ENCODE peak calls at places on chromosomes 11 and 22, in five cellular contexts. One of them, this sample, is unnamed.

GRCh38 chr11:86396403-86396802 is 21.7 kb downstream of the CCDC81 start:
- DNase-seq in endothelial cell of umbilical vein: peak; percentile 48
- DNase-seq in fibroblast of lung: peak; percentile 6
- DNase-seq in mammary epithelial cell: peak; percentile 21
- DNase-seq in trophoblast cell: peak; percentile 16
- DNase-seq in this sample: no peak

GRCh38 chr11:63909621-63910506 is 7.1 kb downstream of the RCOR2 start:
- DNase-seq in trophoblast cell: no peak
- DNase-seq in fibroblast of lung: peak; percentile 30
- DNase-seq in endothelial cell of umbilical vein: no peak
- DNase-seq in mammary epithelial cell: no peak
- DNase-seq in this sample: no peak

GRCh38 chr11:27395556-27396258 is 32.7 kb upstream of the CCDC34 start:
- DNase-seq in fibroblast of lung: peak; percentile 14
- DNase-seq in endothelial cell of umbilical vein: no peak
- DNase-seq in mammary epithelial cell: peak; percentile 40
- DNase-seq in trophoblast cell: peak; percentile 62
- DNase-seq in this sample: no peak

GRCh38 chr11:2662024-2662312 is 37.8 kb downstream of the KCNQ1OT1 start:
- DNase-seq in mammary epithelial cell: no peak
- DNase-seq in trophoblast cell: no peak
- DNase-seq in fibroblast of lung: no peak
- DNase-seq in endothelial cell of umbilical vein: no peak
- DNase-seq in this sample: no peak

GRCh38 chr11:73757598-73757997 is 3.3 kb downstream of the RAB6A start:
- DNase-seq in mammary epithelial cell: peak; percentile 61
- DNase-seq in fibroblast of lung: peak; percentile 53
- DNase-seq in endothelial cell of umbilical vein: no peak
- DNase-seq in trophoblast cell: no peak
- DNase-seq in this sample: no peak

GRCh38 chr11:116773203-116774112 is 671 bp upstream of the BUD13 start:
- DNase-seq in endothelial cell of umbilical vein: peak; percentile 63
- DNase-seq in mammary epithelial cell: peak; percentile 26
- DNase-seq in fibroblast of lung: peak; percentile 11
- DNase-seq in trophoblast cell: peak; percentile 34
- DNase-seq in this sample: no peak

GRCh38 chr11:26072612-26073011 is 259.3 kb upstream of the ANO3 start:
- DNase-seq in endothelial cell of umbilical vein: no peak
- DNase-seq in mammary epithelial cell: no peak
- DNase-seq in trophoblast cell: no peak
- DNase-seq in fibroblast of lung: no peak
- DNase-seq in this sample: no peak

GRCh38 chr22:23182289-23183106 is 2.2 kb downstream of the BCR start:
- DNase-seq in endothelial cell of umbilical vein: peak; percentile 68
- DNase-seq in trophoblast cell: peak; percentile 17
- DNase-seq in fibroblast of lung: no peak
- DNase-seq in mammary epithelial cell: peak; percentile 89
- DNase-seq in this sample: peak; percentile 33

GRCh38 chr22:29071261-29072045 is 1.4 kb upstream of the KREMEN1 start:
- DNase-seq in mammary epithelial cell: peak; percentile 88
- DNase-seq in fibroblast of lung: peak; percentile 20
- DNase-seq in endothelial cell of umbilical vein: no peak
- DNase-seq in trophoblast cell: peak; percentile 26
- DNase-seq in this sample: peak; percentile 48

GRCh38 chr11:105732611-105733010 is 122.7 kb downstream of the GRIA4 start:
- DNase-seq in mammary epithelial cell: no peak
- DNase-seq in endothelial cell of umbilical vein: no peak
- DNase-seq in fibroblast of lung: no peak
- DNase-seq in trophoblast cell: no peak
- DNase-seq in this sample: no peak

GRCh38 chr11:95592455-95592854 is 197.1 kb downstream of the FAM76B start:
- DNase-seq in endothelial cell of umbilical vein: no peak
- DNase-seq in mammary epithelial cell: no peak
- DNase-seq in trophoblast cell: no peak
- DNase-seq in fibroblast of lung: peak; percentile 79
- DNase-seq in this sample: no peak

GRCh38 chr11:134516529-134516928 is 104.5 kb upstream of the B3GAT1 start:
- DNase-seq in trophoblast cell: no peak
- DNase-seq in mammary epithelial cell: no peak
- DNase-seq in fibroblast of lung: no peak
- DNase-seq in endothelial cell of umbilical vein: no peak
- DNase-seq in this sample: no peak

GRCh38 chr22:20237480-20238440 is 30.4 kb downstream of the RTN4R start:
- DNase-seq in endothelial cell of umbilical vein: no peak
- DNase-seq in mammary epithelial cell: peak; percentile 21
- DNase-seq in trophoblast cell: peak; percentile 32
- DNase-seq in fibroblast of lung: no peak
- DNase-seq in this sample: no peak

GRCh38 chr11:92838655-92839334 is 130.7 kb upstream of the MTNR1B start:
- DNase-seq in mammary epithelial cell: no peak
- DNase-seq in trophoblast cell: no peak
- DNase-seq in endothelial cell of umbilical vein: no peak
- DNase-seq in fibroblast of lung: peak; percentile 38
- DNase-seq in this sample: no peak

GRCh38 chr11:70029115-70029830 is 48.8 kb upstream of the ANO1 start:
- DNase-seq in mammary epithelial cell: no peak
- DNase-seq in fibroblast of lung: no peak
- DNase-seq in endothelial cell of umbilical vein: no peak
- DNase-seq in trophoblast cell: no peak
- DNase-seq in this sample: no peak

GRCh38 chr11:35030716-35031213 is 108.2 kb upstream of the CD44 start:
- DNase-seq in mammary epithelial cell: peak; percentile 97
- DNase-seq in fibroblast of lung: peak; percentile 96
- DNase-seq in endothelial cell of umbilical vein: peak; percentile 73
- DNase-seq in trophoblast cell: peak; percentile 89
- DNase-seq in this sample: peak; percentile 75

GRCh38 chr11:77449060-77449521 is 24.8 kb downstream of the PAK1 start:
- DNase-seq in endothelial cell of umbilical vein: no peak
- DNase-seq in mammary epithelial cell: no peak
- DNase-seq in trophoblast cell: no peak
- DNase-seq in fibroblast of lung: no peak
- DNase-seq in this sample: no peak

GRCh38 chr22:26548984-26549383 is 36.7 kb upstream of the TFIP11 start:
- DNase-seq in trophoblast cell: no peak
- DNase-seq in fibroblast of lung: no peak
- DNase-seq in endothelial cell of umbilical vein: no peak
- DNase-seq in mammary epithelial cell: peak; percentile 87
- DNase-seq in this sample: peak; percentile 85

GRCh38 chr11:133809525-133810178 is 35.7 kb downstream of the SPATA19 start:
- DNase-seq in fibroblast of lung: no peak
- DNase-seq in endothelial cell of umbilical vein: no peak
- DNase-seq in trophoblast cell: no peak
- DNase-seq in mammary epithelial cell: no peak
- DNase-seq in this sample: no peak

GRCh38 chr11:31780078-31780971 is 30.8 kb downstream of the PAX6 start:
- DNase-seq in endothelial cell of umbilical vein: no peak
- DNase-seq in trophoblast cell: no peak
- DNase-seq in mammary epithelial cell: no peak
- DNase-seq in fibroblast of lung: no peak
- DNase-seq in this sample: no peak

GRCh38 chr22:29206372-29207230 is 905 bp downstream of the EMID1 start:
- DNase-seq in mammary epithelial cell: no peak
- DNase-seq in endothelial cell of umbilical vein: no peak
- DNase-seq in fibroblast of lung: no peak
- DNase-seq in trophoblast cell: no peak
- DNase-seq in this sample: no peak

GRCh38 chr11:4393209-4394196 is at the start of gene TRIM21:
- DNase-seq in fibroblast of lung: peak; percentile 83
- DNase-seq in mammary epithelial cell: peak; percentile 82
- DNase-seq in endothelial cell of umbilical vein: peak; percentile 84
- DNase-seq in trophoblast cell: peak; percentile 77
- DNase-seq in this sample: peak; percentile 15

GRCh38 chr11:30016588-30017363 is at the start of gene KCNA4:
- DNase-seq in endothelial cell of umbilical vein: no peak
- DNase-seq in mammary epithelial cell: no peak
- DNase-seq in trophoblast cell: no peak
- DNase-seq in fibroblast of lung: no peak
- DNase-seq in this sample: no peak

GRCh38 chr11:121520243-121521144 is 67.7 kb upstream of the SORL1-AS1 start:
- DNase-seq in mammary epithelial cell: peak; percentile 68
- DNase-seq in endothelial cell of umbilical vein: no peak
- DNase-seq in fibroblast of lung: peak; percentile 90
- DNase-seq in trophoblast cell: no peak
- DNase-seq in this sample: no peak

GRCh38 chr22:28955817-28956216 is 72.4 kb downstream of the ZNRF3 start:
- DNase-seq in endothelial cell of umbilical vein: no peak
- DNase-seq in trophoblast cell: no peak
- DNase-seq in fibroblast of lung: peak; percentile 22
- DNase-seq in mammary epithelial cell: no peak
- DNase-seq in this sample: no peak

GRCh38 chr11:77191429-77191822 is 63.4 kb downstream of the MYO7A start:
- DNase-seq in fibroblast of lung: no peak
- DNase-seq in endothelial cell of umbilical vein: no peak
- DNase-seq in trophoblast cell: no peak
- DNase-seq in mammary epithelial cell: peak; percentile 31
- DNase-seq in this sample: no peak

GRCh38 chr11:14132312-14132711 is 169.8 kb downstream of the SPON1 start:
- DNase-seq in mammary epithelial cell: no peak
- DNase-seq in fibroblast of lung: peak; percentile 7
- DNase-seq in trophoblast cell: no peak
- DNase-seq in endothelial cell of umbilical vein: no peak
- DNase-seq in this sample: no peak

GRCh38 chr22:43128116-43128515 is 15.1 kb downstream of the MCAT start:
- DNase-seq in fibroblast of lung: no peak
- DNase-seq in mammary epithelial cell: no peak
- DNase-seq in endothelial cell of umbilical vein: no peak
- DNase-seq in trophoblast cell: no peak
- DNase-seq in this sample: no peak
- H3K4me1 ChIP-seq in fibroblast of lung: peaks cover 9% of the 10 kb centered on the region
- H3K4me1 ChIP-seq in mammary epithelial cell: peaks cover 24% of the 10 kb centered on the region
- H3K4me1 ChIP-seq in endothelial cell of umbilical vein: peaks cover 6% of the 10 kb centered on the region
- H3K4me1 ChIP-seq in trophoblast cell: peaks cover 13% of the 10 kb centered on the region
- H3K4me1 ChIP-seq in this sample: peaks cover 31% of the 10 kb centered on the region

GRCh38 chr11:111540114-111540920 is at the start of gene LAYN:
- DNase-seq in endothelial cell of umbilical vein: no peak
- DNase-seq in trophoblast cell: peak; percentile 86
- DNase-seq in mammary epithelial cell: no peak
- DNase-seq in fibroblast of lung: no peak
- DNase-seq in this sample: no peak

GRCh38 chr11:111538407-111539114 is 2.0 kb upstream of the LAYN start:
- DNase-seq in mammary epithelial cell: peak; percentile 72
- DNase-seq in endothelial cell of umbilical vein: no peak
- DNase-seq in trophoblast cell: peak; percentile 56
- DNase-seq in fibroblast of lung: no peak
- DNase-seq in this sample: no peak

GRCh38 chr11:111540921-111541208 is 345 bp downstream of the LAYN start:
- DNase-seq in endothelial cell of umbilical vein: no peak
- DNase-seq in fibroblast of lung: no peak
- DNase-seq in trophoblast cell: no peak
- DNase-seq in mammary epithelial cell: no peak
- DNase-seq in this sample: no peak

GRCh38 chr11:111541209-111542061 is 915 bp downstream of the LAYN start:
- DNase-seq in mammary epithelial cell: peak; percentile 48
- DNase-seq in endothelial cell of umbilical vein: peak; percentile 30
- DNase-seq in trophoblast cell: peak; percentile 83
- DNase-seq in fibroblast of lung: peak; percentile 51
- DNase-seq in this sample: no peak

DNA sequence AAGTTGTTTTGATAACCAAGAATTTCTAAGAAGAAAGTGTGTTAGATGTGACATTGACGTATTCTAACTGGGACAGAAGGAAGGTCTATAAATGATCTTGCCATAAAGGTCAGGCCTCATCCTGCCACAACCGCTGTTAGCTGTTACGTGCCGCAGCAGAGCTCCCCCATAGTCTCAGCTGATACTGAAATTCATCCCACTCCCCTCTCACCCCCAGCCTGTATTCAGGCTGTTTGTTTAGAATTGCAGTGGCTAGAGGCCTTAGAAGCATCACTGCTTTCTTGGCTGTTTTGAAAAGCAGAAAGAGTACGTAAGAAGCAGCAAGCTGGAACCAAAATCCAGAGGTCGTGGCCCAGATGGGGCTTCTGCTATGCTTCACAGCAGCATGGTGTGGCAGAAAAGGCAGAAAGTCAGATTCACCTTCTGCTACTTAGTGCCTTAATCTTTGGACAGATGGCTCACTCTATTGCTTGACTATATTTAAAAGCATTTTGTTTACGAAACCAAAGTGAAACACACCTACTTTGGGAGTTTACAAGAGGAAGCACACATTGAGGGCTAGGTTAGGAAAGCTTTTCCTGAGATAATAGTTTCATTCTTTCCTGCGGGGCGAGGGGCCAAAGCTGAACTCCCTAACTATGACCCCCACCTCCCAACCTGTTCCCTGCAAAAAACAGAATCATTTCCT is 950 bp upstream of the LAYN start:
- DNase-seq in mammary epithelial cell: no peak
- DNase-seq in fibroblast of lung: no peak
- DNase-seq in endothelial cell of umbilical vein: no peak
- DNase-seq in trophoblast cell: no peak
- DNase-seq in this sample: no peak
- H2AFZ ChIP-seq in mammary epithelial cell: peak overlapping the region; percentile 95
- H2AFZ ChIP-seq in fibroblast of lung: peak overlapping the region; percentile 21
- H2AFZ ChIP-seq in endothelial cell of umbilical vein: no peak overlapping the region
- H2AFZ ChIP-seq in trophoblast cell: peak overlapping the region; percentile 38
- H2AFZ ChIP-seq in this sample: no peak overlapping the region

GRCh38 chr11:12565406-12565805 is 108.8 kb upstream of the TEAD1 start:
- DNase-seq in trophoblast cell: peak; percentile 63
- DNase-seq in endothelial cell of umbilical vein: no peak
- DNase-seq in mammary epithelial cell: no peak
- DNase-seq in fibroblast of lung: no peak
- DNase-seq in this sample: no peak
- H3K9ac ChIP-seq in trophoblast cell: no peak overlapping the region
- H3K9ac ChIP-seq in endothelial cell of umbilical vein: no peak overlapping the region
- H3K9ac ChIP-seq in mammary epithelial cell: no peak overlapping the region
- H3K9ac ChIP-seq in fibroblast of lung: no peak overlapping the region
- H3K9ac ChIP-seq in this sample: no peak overlapping the region

GRCh38 chr22:49373801-49374226 is 453.9 kb downstream of the BRD1 start:
- DNase-seq in trophoblast cell: no peak
- DNase-seq in endothelial cell of umbilical vein: no peak
- DNase-seq in mammary epithelial cell: no peak
- DNase-seq in fibroblast of lung: no peak
- DNase-seq in this sample: no peak
- H3K4me1 ChIP-seq in trophoblast cell: peaks cover 4% of the 10 kb centered on the region
- H3K4me1 ChIP-seq in endothelial cell of umbilical vein: no peaks in the 10 kb centered on the region
- H3K4me1 ChIP-seq in mammary epithelial cell: no peaks in the 10 kb centered on the region
- H3K4me1 ChIP-seq in fibroblast of lung: no peaks in the 10 kb centered on the region
- H3K4me1 ChIP-seq in this sample: no peaks in the 10 kb centered on the region

GRCh38 chr11:65611758-65612603 is 2.0 kb downstream of the MAP3K11 start:
- DNase-seq in fibroblast of lung: no peak
- DNase-seq in trophoblast cell: no peak
- DNase-seq in endothelial cell of umbilical vein: peak; percentile 84
- DNase-seq in mammary epithelial cell: no peak
- DNase-seq in this sample: no peak
- H2AFZ ChIP-seq in fibroblast of lung: no peak overlapping the region
- H2AFZ ChIP-seq in trophoblast cell: no peak overlapping the region
- H2AFZ ChIP-seq in endothelial cell of umbilical vein: no peak overlapping the region
- H2AFZ ChIP-seq in mammary epithelial cell: no peak overlapping the region
- H2AFZ ChIP-seq in this sample: no peak overlapping the region

This sample was measured in keratinocyte.